ENCODE peak calls at places on chromosomes 13 and 19, in six cellular contexts. E is fibroblast of lung, Q is iPS DF 6.9, Z is A549, X is lung, I is transverse colon. R is an unnamed sample.

GRCh38 chr13:42883771-42884170 is 102.4 kb downstream of the FAM216B start:
- DNase-seq in E (peak; percentile 61), Q (no peak), Z (no peak), X (no peak), I (peak; percentile 43), R (peak; percentile 44)

GRCh38 chr13:113895436-113895835 is 31.6 kb upstream of the GAS6 start:
- DNase-seq in E (no peak), Q (no peak), Z (no peak), X (no peak), I (no peak), R (no peak)

GRCh38 chr19:12956446-12957388 is at the start of gene GADD45GIP1:
- DNase-seq in E (peak; percentile 77), Q (no peak), Z (peak; percentile 61), X (peak; percentile 76), I (peak; percentile 84), R (peak; percentile 86)

GRCh38 chr13:99932912-99933311 is 38.7 kb downstream of the ZIC5 start:
- DNase-seq in E (no peak), Q (no peak), Z (no peak), X (no peak), I (no peak), R (no peak)

GRCh38 chr13:24511019-24511823 is 1.4 kb downstream of the PARP4 start:
- DNase-seq in E (peak; percentile 79), Q (no peak), Z (peak; percentile 25), X (peak; percentile 48), I (peak; percentile 56), R (peak; percentile 67)

GRCh38 chr13:20363604-20364003 is 131.5 kb upstream of the GJB6 start:
- DNase-seq in E (no peak), Q (no peak), Z (no peak), X (no peak), I (no peak), R (no peak)

GRCh38 chr19:17075860-17076538 is 422 bp downstream of the MYO9B start:
- DNase-seq in E (no peak), Q (no peak), Z (peak; percentile 22), X (peak; percentile 54), I (peak; percentile 51), R (peak; percentile 50)

GRCh38 chr13:64553411-64554129 is 2676.6 kb downstream of the PCDH9 start:
- DNase-seq in E (no peak), Q (no peak), Z (no peak), X (no peak), I (no peak), R (no peak)

GRCh38 chr19:32231691-32232090 is 113.7 kb upstream of the ZNF507 start:
- DNase-seq in E (no peak), Q (no peak), Z (no peak), X (no peak), I (no peak), R (no peak)

GRCh38 chr19:46878613-46879375 is 18.0 kb downstream of the ARHGAP35 start:
- DNase-seq in E (peak; percentile 77), Q (no peak), Z (no peak), X (no peak), I (no peak), R (no peak)

GRCh38 chr19:19167612-19168011 is 2.5 kb downstream of the MEF2B start:
- DNase-seq in E (no peak), Q (no peak), Z (no peak), X (no peak), I (no peak), R (no peak)

GRCh38 chr13:49890376-49890775 is 45.8 kb downstream of the SPRYD7 start:
- DNase-seq in E (no peak), Q (no peak), Z (no peak), X (no peak), I (no peak), R (no peak)

GRCh38 chr13:29847501-29847983 is 2.9 kb downstream of the UBL3 start:
- DNase-seq in E (peak; percentile 59), Q (no peak), Z (no peak), X (no peak), I (peak; percentile 24), R (peak; percentile 41)

GRCh38 chr13:35888327-35888940 is 242.7 kb downstream of the DCLK1 start:
- DNase-seq in E (peak; percentile 15), Q (no peak), Z (no peak), X (peak; percentile 15), I (no peak), R (peak; percentile 17)

GRCh38 chr13:106714271-106714670 is 146.3 kb upstream of the ARGLU1 start:
- DNase-seq in E (no peak), Q (no peak), Z (no peak), X (no peak), I (no peak), R (no peak)

DNA sequence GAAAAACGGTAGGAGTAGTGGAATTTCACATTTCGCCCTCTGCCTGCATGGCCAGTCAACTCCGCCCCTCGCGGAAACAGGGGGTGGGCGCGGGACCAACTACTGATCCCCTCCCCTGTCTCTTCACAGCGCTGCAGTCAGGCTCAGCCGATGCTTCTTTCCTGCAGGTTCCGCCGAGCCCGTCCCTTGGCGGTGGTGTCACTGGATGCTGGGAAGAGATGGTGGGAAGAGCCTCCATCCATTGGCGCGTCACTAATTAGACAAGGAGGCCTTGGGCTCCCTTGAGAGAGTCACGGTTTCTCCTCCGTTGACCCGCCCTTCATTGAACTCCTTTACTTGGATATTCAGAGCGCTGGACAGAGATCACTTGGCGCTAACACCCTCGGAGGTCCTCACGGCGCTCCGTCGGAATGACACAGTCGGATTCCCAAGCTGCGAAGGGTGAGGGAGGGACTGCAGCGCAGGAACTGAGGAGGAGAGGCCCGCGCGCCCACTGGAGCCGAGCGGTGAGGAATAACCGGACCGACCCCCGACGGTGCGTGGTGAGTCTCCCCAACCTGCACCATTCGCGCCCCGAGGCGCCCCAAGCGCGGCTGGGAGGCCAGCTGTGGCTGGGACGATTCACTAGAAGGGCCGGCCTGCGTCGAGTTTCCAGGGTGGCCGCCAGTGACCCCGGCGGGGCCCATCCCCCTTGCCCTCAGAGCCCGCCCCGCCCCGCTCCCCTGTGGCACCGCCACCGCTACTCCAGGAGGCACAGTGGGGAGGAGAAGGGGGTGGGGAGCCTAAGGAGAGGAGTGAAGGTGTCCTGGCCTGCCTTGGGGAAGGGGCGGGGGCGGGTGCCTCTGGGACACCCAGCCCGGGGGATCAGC is 11.2 kb upstream of the CEACAM21 start:
- DNase-seq in E (no peak), Q (no peak), Z (no peak), X (no peak), I (no peak), R (no peak)
- H3K4me3 ChIP-seq in E (no peak overlapping the region), Q (peak overlapping the region; percentile 23), Z (no peak overlapping the region), X (no peak overlapping the region), I (no peak overlapping the region), R (no peak overlapping the region)

GRCh38 chr19:39155741-39156140 is 30.2 kb downstream of the PAK4 start:
- DNase-seq in E (no peak), Q (no peak), Z (no peak), X (no peak), I (no peak), R (no peak)
- H3K4me1 ChIP-seq in E (no peaks in the 10 kb centered on the region), Q (peaks cover 20% of the 10 kb centered on the region), Z (peaks cover 35% of the 10 kb centered on the region), X (peaks cover 50% of the 10 kb centered on the region), I (peaks cover 49% of the 10 kb centered on the region), R (peaks cover 61% of the 10 kb centered on the region)

GRCh38 chr19:1412995-1413889 is 5.9 kb downstream of the DAZAP1 start:
- DNase-seq in E (no peak), Q (no peak), Z (no peak), X (no peak), I (no peak), R (no peak)
- H3K27ac ChIP-seq in E (peak overlapping the region; percentile 74), Q (no peak overlapping the region), Z (no peak overlapping the region), X (no peak overlapping the region), I (no peak overlapping the region), R (peak overlapping the region; percentile 99)

GRCh38 chr19:1262687-1263123 is 6.4 kb upstream of the CIRBP start:
- DNase-seq in E (no peak), Q (no peak), Z (no peak), X (no peak), I (peak; percentile 25), R (no peak)
- H3K4me3 ChIP-seq in E (no peak overlapping the region), Q (no peak overlapping the region), Z (peak overlapping the region; percentile 73), X (no peak overlapping the region), I (no peak overlapping the region), R (no peak overlapping the region)

GRCh38 chr13:68846663-68847062 is 1261.0 kb upstream of the ATXN8OS start:
- DNase-seq in E (no peak), Q (no peak), Z (no peak), X (no peak), I (no peak), R (no peak)
- H3K4me1 ChIP-seq in E (no peaks in the 10 kb centered on the region), Q (no peaks in the 10 kb centered on the region), Z (no peaks in the 10 kb centered on the region), X (no peaks in the 10 kb centered on the region), I (no peaks in the 10 kb centered on the region), R (no peaks in the 10 kb centered on the region)

R was measured in hepatocyte.